ENCODE peak calls at places on chromosomes 4 and X, in five cellular contexts. Z is upper lobe of right lung, J is left lung, P is RWPE1, M is A673. E is an unnamed sample.

GRCh38 chr4:57499786-57500185 is 389.6 kb upstream of the IGFBP7 start:
- DNase-seq in J (no peak), P (peak), Z (no peak), M (no peak), E (no peak)

GRCh38 chr4:83331959-83332358 is 2.7 kb downstream of the HPSE start:
- DNase-seq in M (no peak), P (no peak), Z (no peak), J (no peak), E (no peak)

GRCh38 chrX:72576161-72576896 is 3.7 kb upstream of the HDAC8 start:
- DNase-seq in P (peak), J (no peak), M (no peak), Z (no peak), E (no peak)

GRCh38 chrX:48972214-48973164 is 845 bp upstream of the KCND1 start:
- DNase-seq in M (peak), Z (no peak), J (no peak), P (no peak), E (no peak)

GRCh38 chrX:124045109-124045508 is 83.6 kb downstream of the STAG2 start:
- DNase-seq in M (no peak), P (peak), J (no peak), Z (no peak), E (no peak)

GRCh38 chrX:11557120-11557519 is 108.6 kb downstream of the ARHGAP6 start:
- DNase-seq in J (no peak), Z (no peak), M (no peak), P (peak), E (peak)

GRCh38 chrX:103666202-103667107 is 20.0 kb downstream of the MORF4L2 start:
- DNase-seq in Z (no peak), M (no peak), J (no peak), P (no peak), E (no peak)

GRCh38 chr4:3767569-3768288 is 1.5 kb downstream of the ADRA2C start:
- DNase-seq in M (no peak), J (no peak), Z (no peak), P (no peak), E (no peak)

GRCh38 chr4:72275381-72275780 is 243.6 kb downstream of the NPFFR2 start:
- DNase-seq in P (no peak), M (no peak), Z (no peak), J (no peak), E (no peak)

GRCh38 chrX:12372111-12372510 is 233.8 kb downstream of the FRMPD4 start:
- DNase-seq in J (no peak), Z (no peak), P (peak), M (no peak), E (peak)

GRCh38 chr4:79492148-79492547 is 84.1 kb upstream of the GK2 start:
- DNase-seq in Z (no peak), J (no peak), M (no peak), P (no peak), E (no peak)

GRCh38 chr4:1047976-1048780 is 36.8 kb downstream of the FGFRL1 start:
- DNase-seq in J (peak), Z (peak), P (no peak), M (no peak), E (no peak)

GRCh38 chr4:83724488-83725060 is 188.7 kb downstream of the GPAT3 start:
- DNase-seq in J (no peak), M (peak), Z (no peak), P (no peak), E (no peak)

GRCh38 chr4:26410385-26411293 is 79.6 kb downstream of the CCKAR start:
- DNase-seq in J (no peak), Z (no peak), P (peak), M (peak), E (no peak)

GRCh38 chrX:11100281-11101035 is 10.7 kb upstream of the HCCS start:
- DNase-seq in Z (no peak), M (peak), P (peak), J (no peak), E (no peak)

GRCh38 chrX:84362184-84362838 is 139.9 kb downstream of the HDX start:
- DNase-seq in Z (no peak), P (no peak), J (no peak), M (no peak), E (no peak)

GRCh38 chrX:1521459-1521956 is 15.5 kb downstream of the P2RY8 start:
- DNase-seq in P (no peak), J (no peak), Z (peak), M (no peak), E (no peak)

GRCh38 chrX:125205084-125205917 is 114.4 kb upstream of the TEX13C start:
- DNase-seq in Z (no peak), P (peak), J (peak), M (peak), E (peak)

GRCh38 chr4:105765690-105766407 is 57.3 kb downstream of the GSTCD start:
- DNase-seq in J (no peak), P (peak), Z (no peak), M (peak), E (peak)

GRCh38 chr4:7757501-7758443 is 181.9 kb downstream of the AFAP1 start:
- DNase-seq in J (no peak), Z (no peak), P (no peak), M (peak), E (no peak)

GRCh38 chr4:7256989-7257810 is 64.9 kb downstream of the SORCS2 start:
- DNase-seq in M (no peak), Z (no peak), J (peak), P (no peak), E (no peak)

GRCh38 chr4:185597532-185598188 is 62.4 kb upstream of the PDLIM3 start:
- DNase-seq in M (peak), J (no peak), P (peak), Z (peak), E (peak)

GRCh38 chrX:133323450-133323849 is 91.8 kb downstream of the GPC4 start:
- DNase-seq in J (no peak), Z (no peak), P (no peak), M (no peak), E (peak)

GRCh38 chr4:59597536-59598232 is 1602.4 kb upstream of the ADGRL3 start:
- DNase-seq in J (no peak), Z (peak), P (no peak), M (no peak), E (no peak)

GRCh38 chrX:18353931-18354368 is 538 bp downstream of the SCML2 start:
- DNase-seq in M (peak), Z (no peak), J (peak), P (no peak), E (no peak)

GRCh38 chr4:139530833-139531427 is 25.1 kb downstream of the SETD7 start:
- DNase-seq in Z (no peak), P (peak), J (no peak), M (peak), E (no peak)

DNA sequence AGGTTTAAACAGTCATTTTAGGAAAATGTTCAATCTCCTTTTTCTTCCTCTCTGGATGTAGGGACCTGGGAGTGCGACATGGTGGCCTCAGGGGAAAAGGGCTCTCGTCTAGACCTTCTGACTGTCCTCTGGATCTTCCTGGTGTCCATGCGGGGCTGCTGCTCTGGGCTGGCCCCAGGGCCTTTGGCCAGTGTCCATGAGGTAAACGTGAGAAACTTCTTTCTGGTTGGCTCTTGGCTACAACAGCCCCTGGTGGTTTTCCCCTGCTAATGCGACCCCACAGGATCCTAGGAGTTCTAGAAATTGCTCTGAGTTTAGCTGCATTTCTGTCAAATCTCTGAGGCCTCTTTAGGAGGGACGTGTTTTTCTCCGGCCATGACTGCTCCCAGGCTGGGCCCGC is 85.7 kb downstream of the MFAP3L start:
- DNase-seq in M (no peak), P (no peak), J (no peak), Z (no peak), E (no peak)
- H3K27ac ChIP-seq in M (no peak), P (no peak), J (no peak), Z (no peak), E (no peak)

GRCh38 chr4:16140520-16141249 is 56.9 kb upstream of the PROM1 start:
- DNase-seq in J (no peak), Z (no peak), P (peak), M (no peak), E (peak)
- H3K27ac ChIP-seq in J (no peak), Z (no peak), P (no peak), M (no peak), E (no peak)

DNA sequence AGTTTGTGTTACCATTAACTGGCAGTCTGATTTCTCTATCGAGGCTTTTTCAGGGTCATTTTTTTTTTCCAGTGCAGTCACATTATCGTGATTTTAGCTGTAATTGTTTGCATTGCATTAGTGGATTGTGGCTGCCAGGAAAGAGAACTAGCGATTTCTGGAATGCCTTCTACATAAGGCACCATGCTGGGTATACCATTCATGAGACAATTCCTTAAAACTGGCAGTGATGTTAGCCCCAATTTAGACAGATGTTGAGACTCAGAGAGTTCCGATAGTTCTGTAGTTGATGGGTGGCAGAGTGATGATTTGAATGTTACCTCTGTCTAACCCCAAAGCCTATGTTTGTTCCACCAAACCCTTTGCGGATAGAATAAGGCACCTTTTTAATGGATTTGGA is 175.4 kb upstream of the TENM3 start:
- DNase-seq in Z (no peak), J (no peak), M (peak), P (no peak), E (no peak)
- H3K27ac ChIP-seq in Z (no peak), J (no peak), M (no peak), P (no peak), E (no peak)

GRCh38 chr4:99043346-99043745 is 45.2 kb downstream of the ADH5 start:
- DNase-seq in M (peak), J (no peak), P (no peak), Z (no peak), E (no peak)
- H3K27ac ChIP-seq in M (no peak), J (no peak), P (no peak), Z (no peak), E (no peak)

GRCh38 chr4:95549246-95550138 is 719 bp upstream of the UNC5C start:
- DNase-seq in P (no peak), Z (peak), M (no peak), J (peak), E (no peak)

GRCh38 chr4:95546866-95547707 is 1.7 kb downstream of the UNC5C start:
- DNase-seq in M (no peak), J (peak), Z (no peak), P (no peak), E (no peak)

GRCh38 chr4:95548738-95549245 is at the start of gene UNC5C:
- DNase-seq in P (no peak), Z (peak), M (no peak), J (peak), E (no peak)

GRCh38 chr4:95546236-95546635 is 2.5 kb downstream of the UNC5C start:
- DNase-seq in J (no peak), Z (no peak), P (no peak), M (no peak), E (no peak)

GRCh38 chr4:95547708-95548471 is 883 bp downstream of the UNC5C start:
- DNase-seq in J (peak), Z (no peak), P (no peak), M (no peak), E (no peak)
- H3K27ac ChIP-seq in J (peak), Z (peak), P (no peak), M (no peak), E (no peak)

DNA sequence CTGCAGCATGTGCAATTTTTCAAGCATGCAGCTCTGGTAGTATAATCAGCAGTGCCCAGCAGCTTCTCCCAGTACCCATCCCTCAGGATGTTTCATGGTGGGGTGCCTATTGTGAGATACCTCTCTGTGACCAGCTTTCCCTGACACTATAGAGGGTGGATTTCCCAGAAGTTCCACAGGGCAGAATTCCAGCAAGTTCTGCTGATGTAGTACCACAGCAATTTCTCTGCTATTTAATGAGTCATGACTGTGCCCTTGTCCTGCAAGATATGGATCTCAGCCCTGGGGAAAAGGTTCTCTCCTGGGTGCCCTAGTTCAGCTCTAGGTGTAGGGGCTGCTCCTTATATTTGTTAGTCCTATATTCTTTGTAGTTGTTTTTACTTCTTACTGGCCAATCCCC is 174.8 kb downstream of the ENOX2 start:
- DNase-seq in M (no peak), Z (no peak), J (no peak), P (peak), E (no peak)
- H3K27ac ChIP-seq in M (no peak), Z (no peak), J (no peak), P (no peak), E (peak)